ENCODE peak calls at places on chromosomes 3 and 15, in five cellular contexts. One of them, this sample, is unnamed.

GRCh38 chr3:44048196-44048924 is 193.3 kb upstream of the TOPAZ1 start:
- DNase-seq in iPS-NIHi11: peak
- DNase-seq in thoracic aorta: no peak
- DNase-seq in lung microvascular endothelial cell: no peak
- DNase-seq in stimulated activated CD4-positive, alpha-beta T cell treated with anti-CD3 and anti-CD28 coated beads, Interleukin-12 subunit alpha, Interleukin-12 subunit beta, amount 100 ng/mL, for 48 hours: no peak
- DNase-seq in this sample: no peak

GRCh38 chr3:126983276-126983652 is 349 bp downstream of the PLXNA1 start:
- DNase-seq in thoracic aorta: no peak
- DNase-seq in lung microvascular endothelial cell: peak
- DNase-seq in stimulated activated CD4-positive, alpha-beta T cell treated with anti-CD3 and anti-CD28 coated beads, Interleukin-12 subunit alpha, Interleukin-12 subunit beta, amount 100 ng/mL, for 48 hours: no peak
- DNase-seq in iPS-NIHi11: peak
- DNase-seq in this sample: no peak

GRCh38 chr3:184662192-184662591 is 49.7 kb downstream of the MAGEF1 start:
- DNase-seq in stimulated activated CD4-positive, alpha-beta T cell treated with anti-CD3 and anti-CD28 coated beads, Interleukin-12 subunit alpha, Interleukin-12 subunit beta, amount 100 ng/mL, for 48 hours: no peak
- DNase-seq in lung microvascular endothelial cell: no peak
- DNase-seq in thoracic aorta: no peak
- DNase-seq in iPS-NIHi11: no peak
- DNase-seq in this sample: no peak

GRCh38 chr3:13767030-13767429 is 112.8 kb downstream of the WNT7A start:
- DNase-seq in lung microvascular endothelial cell: no peak
- DNase-seq in iPS-NIHi11: no peak
- DNase-seq in stimulated activated CD4-positive, alpha-beta T cell treated with anti-CD3 and anti-CD28 coated beads, Interleukin-12 subunit alpha, Interleukin-12 subunit beta, amount 100 ng/mL, for 48 hours: no peak
- DNase-seq in thoracic aorta: no peak
- DNase-seq in this sample: no peak

GRCh38 chr3:172592898-172593669 is 69.9 kb upstream of the TNFSF10 start:
- DNase-seq in thoracic aorta: no peak
- DNase-seq in stimulated activated CD4-positive, alpha-beta T cell treated with anti-CD3 and anti-CD28 coated beads, Interleukin-12 subunit alpha, Interleukin-12 subunit beta, amount 100 ng/mL, for 48 hours: no peak
- DNase-seq in iPS-NIHi11: no peak
- DNase-seq in lung microvascular endothelial cell: no peak
- DNase-seq in this sample: no peak

GRCh38 chr3:81214626-81215025 is 546.8 kb downstream of the GBE1 start:
- DNase-seq in lung microvascular endothelial cell: no peak
- DNase-seq in thoracic aorta: no peak
- DNase-seq in stimulated activated CD4-positive, alpha-beta T cell treated with anti-CD3 and anti-CD28 coated beads, Interleukin-12 subunit alpha, Interleukin-12 subunit beta, amount 100 ng/mL, for 48 hours: no peak
- DNase-seq in iPS-NIHi11: no peak
- DNase-seq in this sample: no peak

GRCh38 chr15:73378089-73378488 is 9.3 kb upstream of the HCN4 start:
- DNase-seq in stimulated activated CD4-positive, alpha-beta T cell treated with anti-CD3 and anti-CD28 coated beads, Interleukin-12 subunit alpha, Interleukin-12 subunit beta, amount 100 ng/mL, for 48 hours: no peak
- DNase-seq in lung microvascular endothelial cell: no peak
- DNase-seq in iPS-NIHi11: no peak
- DNase-seq in thoracic aorta: no peak
- DNase-seq in this sample: peak

GRCh38 chr3:38316356-38317185 is 30.0 kb upstream of the XYLB start:
- DNase-seq in lung microvascular endothelial cell: no peak
- DNase-seq in stimulated activated CD4-positive, alpha-beta T cell treated with anti-CD3 and anti-CD28 coated beads, Interleukin-12 subunit alpha, Interleukin-12 subunit beta, amount 100 ng/mL, for 48 hours: no peak
- DNase-seq in iPS-NIHi11: no peak
- DNase-seq in thoracic aorta: no peak
- DNase-seq in this sample: no peak

GRCh38 chr3:134052370-134052769 is 22.6 kb upstream of the SLCO2A1 start:
- DNase-seq in lung microvascular endothelial cell: no peak
- DNase-seq in stimulated activated CD4-positive, alpha-beta T cell treated with anti-CD3 and anti-CD28 coated beads, Interleukin-12 subunit alpha, Interleukin-12 subunit beta, amount 100 ng/mL, for 48 hours: no peak
- DNase-seq in iPS-NIHi11: no peak
- DNase-seq in thoracic aorta: no peak
- DNase-seq in this sample: no peak

GRCh38 chr15:39009740-39010139 is 445.1 kb upstream of the RASGRP1 start:
- DNase-seq in lung microvascular endothelial cell: no peak
- DNase-seq in thoracic aorta: no peak
- DNase-seq in iPS-NIHi11: no peak
- DNase-seq in stimulated activated CD4-positive, alpha-beta T cell treated with anti-CD3 and anti-CD28 coated beads, Interleukin-12 subunit alpha, Interleukin-12 subunit beta, amount 100 ng/mL, for 48 hours: no peak
- DNase-seq in this sample: no peak

GRCh38 chr15:39639037-39639436 is 58.2 kb downstream of the THBS1 start:
- DNase-seq in iPS-NIHi11: no peak
- DNase-seq in thoracic aorta: no peak
- DNase-seq in lung microvascular endothelial cell: no peak
- DNase-seq in stimulated activated CD4-positive, alpha-beta T cell treated with anti-CD3 and anti-CD28 coated beads, Interleukin-12 subunit alpha, Interleukin-12 subunit beta, amount 100 ng/mL, for 48 hours: no peak
- DNase-seq in this sample: no peak

GRCh38 chr15:84785053-84785452 is 32.1 kb upstream of the ALPK3 start:
- DNase-seq in iPS-NIHi11: no peak
- DNase-seq in thoracic aorta: no peak
- DNase-seq in stimulated activated CD4-positive, alpha-beta T cell treated with anti-CD3 and anti-CD28 coated beads, Interleukin-12 subunit alpha, Interleukin-12 subunit beta, amount 100 ng/mL, for 48 hours: no peak
- DNase-seq in lung microvascular endothelial cell: no peak
- DNase-seq in this sample: no peak

GRCh38 chr15:93955197-93955596 is 276.2 kb upstream of the MCTP2 start:
- DNase-seq in thoracic aorta: no peak
- DNase-seq in stimulated activated CD4-positive, alpha-beta T cell treated with anti-CD3 and anti-CD28 coated beads, Interleukin-12 subunit alpha, Interleukin-12 subunit beta, amount 100 ng/mL, for 48 hours: no peak
- DNase-seq in lung microvascular endothelial cell: no peak
- DNase-seq in iPS-NIHi11: no peak
- DNase-seq in this sample: no peak

GRCh38 chr3:181791380-181791779 is 79.7 kb downstream of the SOX2 start:
- DNase-seq in iPS-NIHi11: no peak
- DNase-seq in stimulated activated CD4-positive, alpha-beta T cell treated with anti-CD3 and anti-CD28 coated beads, Interleukin-12 subunit alpha, Interleukin-12 subunit beta, amount 100 ng/mL, for 48 hours: no peak
- DNase-seq in lung microvascular endothelial cell: no peak
- DNase-seq in thoracic aorta: no peak
- DNase-seq in this sample: no peak

GRCh38 chr15:67180035-67180434 is 74.4 kb downstream of the AAGAB start:
- DNase-seq in iPS-NIHi11: no peak
- DNase-seq in stimulated activated CD4-positive, alpha-beta T cell treated with anti-CD3 and anti-CD28 coated beads, Interleukin-12 subunit alpha, Interleukin-12 subunit beta, amount 100 ng/mL, for 48 hours: no peak
- DNase-seq in thoracic aorta: no peak
- DNase-seq in lung microvascular endothelial cell: no peak
- DNase-seq in this sample: no peak

GRCh38 chr15:48592221-48592731 is 53.2 kb downstream of the FBN1 start:
- DNase-seq in stimulated activated CD4-positive, alpha-beta T cell treated with anti-CD3 and anti-CD28 coated beads, Interleukin-12 subunit alpha, Interleukin-12 subunit beta, amount 100 ng/mL, for 48 hours: no peak
- DNase-seq in lung microvascular endothelial cell: peak
- DNase-seq in iPS-NIHi11: no peak
- DNase-seq in thoracic aorta: no peak
- DNase-seq in this sample: no peak

GRCh38 chr15:52481915-52482314 is 46.8 kb downstream of the MYO5A start:
- DNase-seq in thoracic aorta: no peak
- DNase-seq in lung microvascular endothelial cell: no peak
- DNase-seq in stimulated activated CD4-positive, alpha-beta T cell treated with anti-CD3 and anti-CD28 coated beads, Interleukin-12 subunit alpha, Interleukin-12 subunit beta, amount 100 ng/mL, for 48 hours: no peak
- DNase-seq in iPS-NIHi11: no peak
- DNase-seq in this sample: no peak

GRCh38 chr3:21464745-21465144 is 286.3 kb downstream of the ZNF385D start:
- DNase-seq in stimulated activated CD4-positive, alpha-beta T cell treated with anti-CD3 and anti-CD28 coated beads, Interleukin-12 subunit alpha, Interleukin-12 subunit beta, amount 100 ng/mL, for 48 hours: no peak
- DNase-seq in iPS-NIHi11: no peak
- DNase-seq in lung microvascular endothelial cell: no peak
- DNase-seq in thoracic aorta: no peak
- DNase-seq in this sample: no peak

GRCh38 chr3:138180375-138181029 is 5.8 kb upstream of the DBR1 start:
- DNase-seq in thoracic aorta: no peak
- DNase-seq in stimulated activated CD4-positive, alpha-beta T cell treated with anti-CD3 and anti-CD28 coated beads, Interleukin-12 subunit alpha, Interleukin-12 subunit beta, amount 100 ng/mL, for 48 hours: no peak
- DNase-seq in iPS-NIHi11: peak
- DNase-seq in lung microvascular endothelial cell: peak
- DNase-seq in this sample: peak

GRCh38 chr3:195081242-195081963 is 189.6 kb downstream of the XXYLT1 start:
- DNase-seq in iPS-NIHi11: peak
- DNase-seq in thoracic aorta: no peak
- DNase-seq in stimulated activated CD4-positive, alpha-beta T cell treated with anti-CD3 and anti-CD28 coated beads, Interleukin-12 subunit alpha, Interleukin-12 subunit beta, amount 100 ng/mL, for 48 hours: no peak
- DNase-seq in lung microvascular endothelial cell: no peak
- DNase-seq in this sample: no peak

This sample was measured in NCI-H1694.